ENCODE peak calls at places on chromosomes 11 and 22, in ten cellular contexts. O, G, S, W, M, Y, U, K, V and Q are unnamed samples.

GRCh38 chr11:36356201-36356600 is 60.1 kb downstream of the PRR5L start:
- DNase-seq in O (no peak), G (no peak), S (peak), W (no peak), M (no peak), Y (no peak), U (no peak), K (no peak), V (no peak), Q (no peak)

GRCh38 chr11:85810871-85811611 is at the start of gene SYTL2:
- DNase-seq in O (no peak), G (peak), S (peak), W (peak), M (peak), Y (peak), U (no peak), K (peak), V (peak), Q (peak)

GRCh38 chr11:59802639-59803176 is 7.9 kb downstream of the MRPL16 start:
- DNase-seq in O (peak), G (no peak), S (no peak), W (peak), M (no peak), Y (no peak), U (no peak), K (no peak), V (no peak), Q (no peak)

GRCh38 chr11:68002575-68002942 is 1.3 kb downstream of the UNC93B1 start:
- DNase-seq in O (no peak), G (no peak), S (peak), W (no peak), M (no peak), Y (no peak), U (no peak), K (no peak), V (no peak), Q (no peak)

GRCh38 chr11:73795925-73796632 is 8.4 kb downstream of the MRPL48 start:
- DNase-seq in O (no peak), G (no peak), S (no peak), W (no peak), M (no peak), Y (peak), U (no peak), K (no peak), V (peak), Q (no peak)

GRCh38 chr11:57276857-57277505 is 39.9 kb upstream of the APLNR start:
- DNase-seq in O (no peak), G (no peak), S (no peak), W (peak), M (no peak), Y (no peak), U (no peak), K (no peak), V (no peak), Q (no peak)

GRCh38 chr11:12989428-12990242 is 19.5 kb upstream of the RASSF10 start:
- DNase-seq in O (no peak), G (no peak), S (no peak), W (no peak), M (no peak), Y (no peak), U (no peak), K (no peak), V (no peak), Q (no peak)

GRCh38 chr11:10746871-10747270 is 4.2 kb upstream of the CTR9 start:
- DNase-seq in O (no peak), G (no peak), S (no peak), W (no peak), M (no peak), Y (no peak), U (no peak), K (no peak), V (no peak), Q (no peak)

GRCh38 chr11:74559934-74560309 is 32.5 kb upstream of the POLD3 start:
- DNase-seq in O (no peak), G (peak), S (no peak), W (peak), M (no peak), Y (no peak), U (no peak), K (no peak), V (no peak), Q (no peak)

GRCh38 chr22:17753401-17753989 is 20.8 kb downstream of the BID start:
- DNase-seq in O (no peak), G (no peak), S (no peak), W (peak), M (no peak), Y (no peak), U (no peak), K (no peak), V (no peak), Q (no peak)

GRCh38 chr11:110858556-110858921 is 146.3 kb upstream of the ARHGAP20 start:
- DNase-seq in O (no peak), G (no peak), S (no peak), W (no peak), M (peak), Y (peak), U (no peak), K (peak), V (no peak), Q (no peak)

GRCh38 chr22:26893711-26894110 is 236.3 kb downstream of the MIAT start:
- DNase-seq in O (no peak), G (no peak), S (no peak), W (no peak), M (no peak), Y (no peak), U (peak), K (no peak), V (peak), Q (no peak)

GRCh38 chr11:81987829-81988472 is 745.7 kb downstream of the FAM181B start:
- DNase-seq in O (no peak), G (no peak), S (no peak), W (no peak), M (no peak), Y (no peak), U (no peak), K (no peak), V (no peak), Q (no peak)

GRCh38 chr22:21929253-21929652 is 23.4 kb downstream of the PPM1F start:
- DNase-seq in O (no peak), G (no peak), S (no peak), W (no peak), M (no peak), Y (no peak), U (no peak), K (no peak), V (no peak), Q (no peak)

GRCh38 chr11:108923413-108923812 is 258.5 kb downstream of the DDX10 start:
- DNase-seq in O (no peak), G (no peak), S (no peak), W (no peak), M (no peak), Y (no peak), U (no peak), K (no peak), V (no peak), Q (no peak)

GRCh38 chr11:24855951-24856350 is 359.1 kb downstream of the LUZP2 start:
- DNase-seq in O (no peak), G (no peak), S (no peak), W (peak), M (no peak), Y (no peak), U (no peak), K (no peak), V (no peak), Q (no peak)

GRCh38 chr22:21686634-21687393 is 21.0 kb downstream of the PPIL2 start:
- DNase-seq in O (no peak), G (no peak), S (no peak), W (no peak), M (no peak), Y (no peak), U (no peak), K (no peak), V (no peak), Q (no peak)

GRCh38 chr11:78615724-78616123 is 41.1 kb upstream of the NARS2 start:
- DNase-seq in O (no peak), G (no peak), S (no peak), W (no peak), M (no peak), Y (no peak), U (no peak), K (no peak), V (no peak), Q (no peak)

GRCh38 chr11:107609384-107610218 is 18.7 kb downstream of the ELMOD1 start:
- DNase-seq in O (no peak), G (no peak), S (no peak), W (no peak), M (no peak), Y (no peak), U (no peak), K (no peak), V (no peak), Q (no peak)

GRCh38 chr11:78080818-78081495 is 1.3 kb upstream of the NDUFC2 start:
- DNase-seq in O (no peak), G (no peak), S (no peak), W (peak), M (no peak), Y (no peak), U (no peak), K (no peak), V (no peak), Q (no peak)

DNA sequence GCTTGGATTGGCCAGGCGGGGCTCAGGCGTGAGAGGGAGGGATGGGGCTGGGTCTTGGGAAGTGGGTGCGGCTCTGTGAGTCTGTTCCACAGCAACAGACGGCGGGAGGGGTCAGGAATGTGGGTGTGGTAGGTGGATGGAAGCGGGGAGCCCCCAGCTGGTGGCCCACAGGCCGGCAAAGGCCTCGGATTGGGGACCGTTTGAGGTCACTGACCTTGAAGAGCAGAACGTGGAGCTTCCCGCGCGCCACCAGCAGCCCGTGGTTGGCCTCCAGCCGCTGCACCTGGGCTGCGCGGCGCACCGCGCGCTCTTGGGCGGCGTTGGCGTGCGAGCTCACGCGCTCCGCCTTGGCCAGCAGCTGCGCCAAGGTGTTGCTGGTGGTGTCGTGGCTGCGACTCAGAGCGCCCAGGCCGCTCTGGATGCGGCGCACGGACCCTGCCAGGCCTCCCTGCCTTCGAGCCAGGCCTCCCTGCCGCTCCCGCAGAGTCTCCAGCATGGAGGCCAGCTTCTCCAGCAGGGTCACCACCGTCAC is 356 bp downstream of the CAVIN3 start:
- DNase-seq in O (peak), G (peak), S (peak), W (peak), M (peak), Y (peak), U (peak), K (peak), V (no peak), Q (peak)
- TF ChIP-seq POLR2A in O (peak), G (no peak), S (no peak), W (no peak), M (no peak), Y (no peak), U (no peak), K (no peak), V (peak), Q (no peak)

GRCh38 chr11:44952500-44953260 is 2.0 kb upstream of the TP53I11 start:
- DNase-seq in O (no peak), G (no peak), S (no peak), W (no peak), M (no peak), Y (no peak), U (no peak), K (no peak), V (no peak), Q (no peak)

GRCh38 chr11:44950036-44950624 is 553 bp downstream of the TP53I11 start:
- DNase-seq in O (no peak), G (no peak), S (peak), W (no peak), M (no peak), Y (peak), U (no peak), K (no peak), V (peak), Q (no peak)

GRCh38 chr11:44952082-44952481 is 1.4 kb upstream of the TP53I11 start:
- DNase-seq in O (no peak), G (no peak), S (no peak), W (no peak), M (no peak), Y (no peak), U (no peak), K (no peak), V (no peak), Q (no peak)

GRCh38 chr11:44949160-44950035 is 1.3 kb downstream of the TP53I11 start:
- DNase-seq in O (no peak), G (peak), S (peak), W (peak), M (no peak), Y (no peak), U (no peak), K (no peak), V (peak), Q (no peak)

DNA sequence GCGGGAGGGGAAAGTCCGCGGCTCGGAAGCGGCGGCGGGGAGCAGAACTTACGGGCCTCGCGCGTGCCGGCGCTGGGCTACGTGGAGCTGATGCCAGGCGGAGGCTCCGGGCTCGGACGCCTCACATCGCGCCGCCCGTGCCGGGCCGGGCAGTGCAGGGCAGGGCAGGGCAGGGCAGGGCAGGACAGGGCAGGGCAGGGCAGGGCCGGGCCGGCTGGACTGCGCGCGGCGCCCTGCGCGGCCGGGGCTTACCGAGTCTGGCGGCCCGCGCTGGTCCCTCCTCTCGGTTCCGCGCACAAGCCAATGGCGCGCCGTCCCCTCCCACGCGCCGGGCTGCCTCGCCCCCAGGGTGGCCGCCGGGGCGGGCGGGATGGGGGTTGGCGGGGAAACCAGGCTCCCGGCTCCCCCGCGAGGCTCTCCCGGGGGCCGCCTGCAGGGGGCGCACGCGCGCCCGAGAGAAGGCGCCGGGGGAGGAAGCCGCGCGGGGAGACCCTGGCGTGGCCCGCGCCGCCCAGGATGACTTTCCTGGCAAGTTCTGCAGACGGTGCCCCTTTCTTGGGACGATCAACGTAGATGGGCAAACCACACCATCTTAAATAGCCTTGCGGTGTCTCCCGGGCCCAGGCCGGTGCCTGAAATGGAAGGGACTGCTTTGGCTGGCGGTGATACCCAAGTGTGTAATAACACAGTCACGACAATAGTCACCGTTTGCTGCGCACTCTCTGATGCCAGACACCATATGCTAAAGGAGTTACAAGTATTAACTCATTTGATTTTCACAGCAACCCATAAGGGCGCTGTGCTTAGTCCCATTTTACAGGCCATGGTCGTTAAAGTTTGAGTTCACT is at the start of gene TP53I11:
- DNase-seq in O (peak), G (peak), S (peak), W (peak), M (peak), Y (peak), U (no peak), K (peak), V (no peak), Q (peak)
- TF ChIP-seq POLR2A in O (peak), G (peak), S (peak), W (no peak), M (no peak), Y (no peak), U (peak), K (no peak), V (no peak), Q (no peak)

DNA sequence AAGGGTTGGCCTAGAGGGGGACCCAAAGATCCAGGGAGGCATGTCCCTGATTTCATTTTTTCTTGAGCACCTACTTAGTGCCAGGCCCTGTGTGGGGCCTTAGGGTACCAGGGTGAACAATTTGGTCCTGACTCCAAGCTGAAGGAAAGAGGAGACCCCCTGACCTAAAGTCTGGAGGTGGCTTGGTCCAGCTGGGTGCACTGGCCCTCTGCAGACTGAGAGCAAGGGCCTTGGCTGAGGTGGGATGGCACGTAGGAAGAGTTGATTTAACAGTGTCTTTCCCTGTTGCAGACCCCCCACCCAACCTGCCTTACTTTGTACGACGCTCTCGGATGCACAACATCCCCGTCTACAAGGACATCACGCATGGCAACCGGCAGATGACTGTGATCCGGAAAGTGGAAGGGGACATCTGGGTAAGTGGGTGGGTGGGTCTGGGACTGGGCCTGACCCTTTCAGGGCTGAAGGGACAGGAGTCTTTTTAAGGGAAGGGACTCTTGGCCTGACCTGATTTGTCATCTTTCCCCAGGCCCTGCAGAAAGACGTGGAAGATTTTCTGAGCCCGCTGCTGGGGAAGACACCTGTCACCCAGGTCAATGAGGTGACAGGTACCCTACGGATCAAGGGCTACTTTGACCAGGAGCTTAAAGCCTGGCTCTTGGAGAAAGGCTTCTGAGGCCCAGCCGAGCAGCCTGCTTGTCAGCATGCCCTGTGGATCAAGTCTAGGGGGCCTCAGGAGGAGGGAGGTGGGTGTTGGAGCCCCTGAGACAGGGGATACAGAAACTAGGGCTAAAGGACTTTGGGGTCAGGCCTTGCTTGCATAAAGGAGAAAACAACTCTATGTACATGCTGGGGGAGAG is 3.3 kb downstream of the MRPL49 start:
- DNase-seq in O (no peak), G (no peak), S (no peak), W (no peak), M (peak), Y (no peak), U (no peak), K (no peak), V (no peak), Q (no peak)
- TF ChIP-seq POLR2A in O (no peak), G (no peak), S (no peak), W (no peak), M (no peak), Y (no peak), U (no peak), K (no peak), V (no peak), Q (no peak)

DNA sequence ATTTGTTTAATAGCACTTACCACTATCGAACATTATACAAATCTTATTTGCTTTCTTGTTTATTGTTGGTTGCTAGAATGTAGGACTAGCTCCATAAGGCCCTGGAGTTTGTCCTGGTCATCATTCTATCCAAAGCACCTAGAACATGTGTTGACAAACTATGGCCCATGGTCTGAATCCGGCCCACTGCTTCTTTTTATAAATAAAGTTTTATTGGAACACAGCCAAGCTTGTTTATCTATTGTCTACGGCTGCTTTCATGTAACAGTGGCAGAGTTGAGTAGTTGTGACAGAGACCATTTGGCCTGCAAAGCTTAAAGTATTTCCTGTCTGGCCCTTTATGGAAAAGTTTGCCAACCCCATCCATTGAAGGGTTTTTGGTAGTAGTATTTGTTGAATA is 38.8 kb downstream of the ATXN10 start:
- DNase-seq in O (no peak), G (no peak), S (no peak), W (no peak), M (no peak), Y (no peak), U (no peak), K (no peak), V (no peak), Q (no peak)
- TF ChIP-seq POLR2A in O (no peak), G (no peak), S (no peak), W (no peak), M (no peak), Y (no peak), U (no peak), K (no peak), V (no peak), Q (no peak)

DNA sequence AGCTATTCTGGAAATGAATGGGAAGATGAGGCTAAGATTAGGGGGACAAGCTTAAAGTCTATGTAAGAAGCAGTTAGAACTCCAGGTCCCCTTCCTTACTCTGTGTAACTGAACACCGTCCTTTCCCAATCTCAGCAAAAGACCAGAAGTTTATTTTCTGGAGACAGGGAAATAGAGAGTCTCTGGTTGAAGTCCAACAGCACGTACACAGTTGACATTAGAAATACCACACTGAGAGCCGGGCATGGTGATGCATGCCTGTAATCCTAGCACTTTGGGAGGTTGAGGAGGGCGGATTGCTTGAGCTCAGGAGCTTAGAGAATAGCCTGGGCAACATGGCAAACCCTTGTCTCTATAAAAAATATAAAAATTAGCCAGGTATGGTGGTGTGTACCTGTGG is 94.0 kb downstream of the CD44 start:
- DNase-seq in O (no peak), G (no peak), S (no peak), W (peak), M (no peak), Y (no peak), U (no peak), K (no peak), V (no peak), Q (no peak)
- TF ChIP-seq POLR2A in O (no peak), G (no peak), S (no peak), W (no peak), M (no peak), Y (no peak), U (no peak), K (no peak), V (no peak), Q (peak)

DNA sequence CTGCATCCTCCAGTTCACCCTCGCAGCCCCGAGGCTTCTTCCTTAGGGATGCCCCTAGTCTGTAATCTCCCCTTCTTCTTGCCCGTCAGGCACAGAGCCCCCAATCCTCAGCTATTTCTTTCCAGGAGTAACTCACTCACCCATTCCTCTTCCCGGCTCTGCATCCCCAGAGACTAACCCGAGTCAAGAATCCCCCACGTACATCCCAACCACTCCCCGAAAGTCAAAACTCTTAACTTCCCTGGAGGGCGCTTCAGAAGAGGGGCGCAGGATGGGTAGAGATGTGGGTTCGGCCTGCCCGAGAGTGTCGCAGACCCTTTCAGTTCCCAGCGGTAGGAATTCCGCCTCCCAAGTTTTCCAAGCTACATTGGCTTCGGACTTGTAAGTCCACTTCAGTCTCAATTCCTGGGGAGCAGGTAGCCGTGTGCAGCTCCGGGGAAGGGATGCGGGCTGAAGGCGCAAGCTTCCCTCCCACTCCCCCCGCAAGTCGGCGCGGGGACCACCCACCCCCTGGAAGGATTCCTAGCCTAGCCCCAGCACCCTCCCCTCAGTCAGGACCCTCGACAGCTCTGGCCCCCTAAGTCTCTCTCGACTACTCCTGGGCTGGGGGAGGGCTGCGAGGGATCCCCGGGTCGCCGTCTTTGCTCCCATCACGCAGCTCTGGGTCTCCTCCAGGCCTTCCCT is 871 bp downstream of the BDNF start:
- DNase-seq in O (no peak), G (no peak), S (no peak), W (peak), M (no peak), Y (no peak), U (no peak), K (no peak), V (peak), Q (no peak)
- TF ChIP-seq POLR2A in O (no peak), G (no peak), S (no peak), W (peak), M (no peak), Y (no peak), U (no peak), K (no peak), V (no peak), Q (no peak)

GRCh38 chr22:42553475-42554361 is at the start of gene SERHL2:
- DNase-seq in O (no peak), G (peak), S (peak), W (peak), M (peak), Y (peak), U (peak), K (peak), V (peak), Q (peak)
- TF ChIP-seq POLR2A in O (no peak), G (peak), S (peak), W (no peak), M (peak), Y (no peak), U (no peak), K (peak), V (no peak), Q (no peak)